ENCODE peak calls at places on chromosomes 13 and 19, in six cellular contexts. I is upper lobe of right lung; N is left ventricle myocardium inferior; K is CD4-positive, CD25-positive, alpha-beta regulatory T cell; S is fibroblast of pulmonary artery; E is psoas muscle. G is an unnamed sample.
A peak's percentile ranks its signal among the peaks of the same experiment; 100 is the strongest.

GRCh38 chr19:24178207-24178606 is 91.2 kb downstream of the ZNF254 start:
- DNase-seq in I (no peak), N (no peak), K (no peak), S (no peak), E (no peak), G (no peak)

GRCh38 chr19:18903146-18904056 is 7.4 kb upstream of the CERS1 start:
- DNase-seq in I (peak; percentile 52), N (no peak), K (no peak), S (no peak), E (no peak), G (no peak)

GRCh38 chr13:72186730-72187422 is 319.9 kb upstream of the DACH1 start:
- DNase-seq in I (no peak), N (no peak), K (no peak), S (no peak), E (no peak), G (no peak)

GRCh38 chr19:36152061-36152885 is at the start of gene COX7A1:
- DNase-seq in I (peak; percentile 75), N (peak; percentile 87), K (no peak), S (peak; percentile 68), E (peak; percentile 86), G (no peak)

GRCh38 chr19:14449321-14449720 is 16.2 kb downstream of the PKN1 start:
- DNase-seq in I (no peak), N (no peak), K (no peak), S (no peak), E (no peak), G (no peak)

GRCh38 chr19:57905258-57905657 is 11.1 kb downstream of the ZNF417 start:
- DNase-seq in I (no peak), N (no peak), K (no peak), S (no peak), E (no peak), G (no peak)

GRCh38 chr19:50203281-50204080 is at the start of gene MYH14:
- DNase-seq in I (peak; percentile 96), N (peak; percentile 87), K (no peak), S (peak; percentile 3), E (peak; percentile 91), G (no peak)

GRCh38 chr13:87954116-87954515 is 282.9 kb downstream of the SLITRK5 start:
- DNase-seq in I (no peak), N (no peak), K (no peak), S (peak; percentile 60), E (no peak), G (no peak)

GRCh38 chr13:71602327-71602726 is 264.7 kb downstream of the DACH1 start:
- DNase-seq in I (no peak), N (no peak), K (no peak), S (no peak), E (no peak), G (no peak)

GRCh38 chr13:23579886-23580706 is 9.9 kb downstream of the TNFRSF19 start:
- DNase-seq in I (no peak), N (no peak), K (no peak), S (no peak), E (no peak), G (no peak)

GRCh38 chr19:6211632-6212402 is 68.0 kb downstream of the MLLT1 start:
- DNase-seq in I (peak; percentile 59), N (no peak), K (no peak), S (no peak), E (no peak), G (no peak)

GRCh38 chr13:112249644-112250610 is 126.2 kb upstream of the SPACA7 start:
- DNase-seq in I (peak; percentile 48), N (no peak), K (no peak), S (no peak), E (no peak), G (no peak)

GRCh38 chr13:27973291-27973690 is 4.2 kb upstream of the CDX2 start:
- DNase-seq in I (no peak), N (no peak), K (no peak), S (no peak), E (no peak), G (no peak)

GRCh38 chr19:37997911-37998344 is 90.9 kb downstream of the SIPA1L3 start:
- DNase-seq in I (no peak), N (no peak), K (no peak), S (peak; percentile 89), E (peak; percentile 25), G (no peak)

GRCh38 chr13:102212729-102213128 is 189.1 kb downstream of the FGF14 start:
- DNase-seq in I (no peak), N (no peak), K (no peak), S (no peak), E (no peak), G (no peak)

GRCh38 chr13:93416943-93417342 is 190.3 kb downstream of the GPC6 start:
- DNase-seq in I (no peak), N (no peak), K (no peak), S (no peak), E (no peak), G (no peak)

GRCh38 chr13:29362849-29363604 is 232.5 kb downstream of the SLC7A1 start:
- DNase-seq in I (no peak), N (no peak), K (no peak), S (peak; percentile 53), E (no peak), G (peak; percentile 40)

GRCh38 chr13:114043421-114044053 is 69.7 kb upstream of the C13orf46 start:
- DNase-seq in I (peak; percentile 79), N (peak; percentile 71), K (no peak), S (peak; percentile 84), E (peak; percentile 81), G (peak; percentile 47)

GRCh38 chr19:34269968-34270621 is 15.7 kb downstream of the GARRE1 start:
- DNase-seq in I (peak; percentile 70), N (peak; percentile 43), K (peak; percentile 70), S (peak; percentile 92), E (peak; percentile 27), G (peak; percentile 68)

GRCh38 chr19:56112313-56112709 is 8.8 kb downstream of the ZNF787 start:
- DNase-seq in I (no peak), N (no peak), K (no peak), S (no peak), E (no peak), G (no peak)

GRCh38 chr19:56110515-56111448 is 10.3 kb downstream of the ZNF787 start:
- DNase-seq in I (no peak), N (peak; percentile 64), K (no peak), S (peak; percentile 58), E (peak; percentile 42), G (no peak)

GRCh38 chr19:56113071-56113632 is 7.9 kb downstream of the ZNF787 start:
- DNase-seq in I (no peak), N (no peak), K (no peak), S (no peak), E (no peak), G (no peak)

GRCh38 chr19:56114051-56114694 is 6.9 kb downstream of the ZNF787 start:
- DNase-seq in I (no peak), N (no peak), K (no peak), S (no peak), E (no peak), G (no peak)

DNA sequence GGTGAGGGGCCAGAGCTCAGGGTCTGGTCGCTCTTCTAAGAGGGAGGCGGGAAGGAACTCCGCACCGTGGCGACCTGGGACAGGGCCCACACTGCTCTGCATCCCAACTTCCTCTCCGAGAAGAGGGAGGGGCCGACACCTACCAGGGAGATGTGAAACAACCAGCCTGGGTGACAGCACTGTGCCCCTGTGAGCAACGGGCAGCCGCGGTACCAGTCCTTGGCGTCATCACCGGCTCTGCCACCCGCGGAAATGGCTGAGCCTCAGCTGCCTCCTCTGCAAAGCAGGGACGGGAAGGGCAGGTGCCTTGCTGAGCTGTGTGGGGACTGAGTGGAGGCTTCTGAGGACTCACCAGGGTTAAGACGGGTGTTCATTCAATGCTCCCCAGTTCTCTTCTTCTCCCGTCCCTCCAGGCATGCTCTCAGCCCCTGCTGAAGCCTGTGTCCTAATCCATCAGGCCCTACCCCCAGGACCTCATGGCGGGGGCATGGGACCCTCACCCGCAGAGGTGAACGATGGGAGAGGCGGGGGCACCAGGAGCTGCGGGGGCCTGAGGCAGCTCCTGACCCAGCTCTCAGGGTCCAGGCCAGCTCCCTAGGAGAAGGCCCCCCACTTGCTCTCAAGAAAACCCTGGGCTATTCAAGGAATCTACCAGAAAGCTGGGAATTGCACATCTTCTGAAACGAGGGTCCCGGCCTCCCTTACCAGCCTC is 9.3 kb downstream of the ZNF787 start:
- DNase-seq in I (peak; percentile 81), N (peak; percentile 53), K (no peak), S (no peak), E (peak; percentile 45), G (no peak)
- H3K4me3 ChIP-seq in I (no peak overlapping the region), N (peak overlapping the region; percentile 35), K (no peak overlapping the region), S (no peak overlapping the region), E (peak overlapping the region; percentile 12), G (no peak overlapping the region)

DNA sequence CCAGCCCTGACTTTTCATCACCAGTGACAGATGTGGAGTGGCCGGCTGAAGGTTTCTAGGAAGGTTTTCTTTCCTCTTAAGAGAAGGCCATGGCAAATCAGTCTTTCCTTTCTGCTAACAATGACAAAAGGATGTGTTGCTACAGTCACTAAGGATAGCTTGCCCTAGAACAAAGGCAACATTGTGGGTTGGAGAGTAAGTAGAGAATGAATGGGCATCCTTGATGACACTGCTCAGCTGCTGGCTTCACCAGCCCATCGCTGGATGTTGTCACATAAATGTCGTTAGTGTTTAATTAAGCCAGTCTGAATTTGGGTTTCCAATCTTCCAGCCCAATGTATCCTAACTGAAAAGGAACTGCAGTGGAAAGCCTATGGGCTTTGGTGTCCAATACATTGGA is 168.4 kb downstream of the ZIC5 start:
- DNase-seq in I (no peak), N (no peak), K (no peak), S (no peak), E (no peak), G (no peak)
- H3K4me3 ChIP-seq in I (no peak overlapping the region), N (no peak overlapping the region), K (no peak overlapping the region), S (no peak overlapping the region), E (no peak overlapping the region), G (no peak overlapping the region)

GRCh38 chr13:67223024-67223423 is 7.1 kb downstream of the PCDH9 start:
- DNase-seq in I (no peak), N (no peak), K (no peak), S (peak; percentile 63), E (no peak), G (no peak)

GRCh38 chr13:67225252-67226159 is 4.6 kb downstream of the PCDH9 start:
- DNase-seq in I (no peak), N (no peak), K (no peak), S (no peak), E (no peak), G (no peak)

GRCh38 chr13:67224148-67224846 is 5.8 kb downstream of the PCDH9 start:
- DNase-seq in I (peak; percentile 81), N (peak; percentile 73), K (no peak), S (peak; percentile 92), E (peak; percentile 71), G (peak; percentile 81)

GRCh38 chr13:67221630-67222226 is 8.4 kb downstream of the PCDH9 start:
- DNase-seq in I (no peak), N (no peak), K (no peak), S (no peak), E (no peak), G (no peak)

GRCh38 chr13:67223742-67224141 is 6.4 kb downstream of the PCDH9 start:
- DNase-seq in I (no peak), N (no peak), K (no peak), S (peak; percentile 37), E (no peak), G (no peak)
- H3K4me3 ChIP-seq in I (peak overlapping the region; percentile 11), N (peak overlapping the region; percentile 87), K (no peak overlapping the region), S (peak overlapping the region; percentile 46), E (peak overlapping the region; percentile 45), G (no peak overlapping the region)

DNA sequence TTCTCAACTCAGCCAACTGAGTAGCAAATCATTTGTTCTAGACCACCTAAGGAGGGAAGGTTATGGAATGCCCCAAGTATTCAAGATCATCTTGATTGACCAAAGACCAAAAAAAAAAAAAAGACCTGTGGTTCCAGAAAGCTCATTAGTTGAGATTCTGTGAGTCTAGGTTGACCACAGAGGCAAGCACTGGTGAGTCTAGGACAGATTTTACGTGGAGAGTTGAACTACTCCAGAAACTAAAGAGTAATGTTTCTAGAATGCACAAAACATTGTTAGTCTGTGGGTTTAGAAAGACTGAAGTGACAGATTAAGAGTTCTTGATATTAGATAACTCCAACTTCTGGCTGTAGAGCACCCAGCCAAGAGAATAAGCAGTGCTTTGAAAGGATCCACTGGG is 4.0 kb upstream of the CYTH2 start:
- DNase-seq in I (no peak), N (no peak), K (no peak), S (no peak), E (no peak), G (no peak)
- H3K4me3 ChIP-seq in I (no peak overlapping the region), N (no peak overlapping the region), K (no peak overlapping the region), S (no peak overlapping the region), E (no peak overlapping the region), G (no peak overlapping the region)

G was measured in Jurkat, Clone E6-1.